ENCODE peak calls at places on chromosomes 11 and 22, in nine cellular contexts. A is sciatic nerve; E is smooth muscle cell of the brain vasculature; L is HS-5; Q is EL; O is GM18507; D is dermis microvascular lymphatic vessel endothelial cell; U is stimulated activated CD4-positive, alpha-beta T cell treated with anti-CD3 and anti-CD28 coated beads, Interleukin-1b, Interleukin-23, amount 100 ng/mL, for 1 hour; M is HTR-8/SVneo. K is an unnamed sample.

GRCh38 chr11:87892291-87892690 is 283.0 kb downstream of the RAB38 start:
- DNase-seq in A (no peak), E (no peak), L (no peak), Q (no peak), O (no peak), D (no peak), U (no peak), M (no peak), K (no peak)

GRCh38 chr11:16082532-16083055 is 273.8 kb downstream of the SOX6 start:
- DNase-seq in A (no peak), E (no peak), L (no peak), Q (no peak), O (no peak), D (no peak), U (no peak), M (no peak), K (no peak)

GRCh38 chr11:130407978-130408377 is 20.4 kb downstream of the ADAMTS8 start:
- DNase-seq in A (no peak), E (no peak), L (peak), Q (peak), O (no peak), D (no peak), U (no peak), M (peak), K (peak)

GRCh38 chr11:10931761-10932700 is 74.2 kb upstream of the ZBED5 start:
- DNase-seq in A (peak), E (no peak), L (no peak), Q (no peak), O (no peak), D (no peak), U (no peak), M (no peak), K (peak)

GRCh38 chr11:94636388-94636787 is 69.2 kb downstream of the PIWIL4 start:
- DNase-seq in A (no peak), E (no peak), L (no peak), Q (no peak), O (no peak), D (no peak), U (no peak), M (no peak), K (no peak)

GRCh38 chr22:36399473-36399780 is 11.7 kb upstream of the MYH9 start:
- DNase-seq in A (no peak), E (no peak), L (no peak), Q (no peak), O (no peak), D (no peak), U (no peak), M (no peak), K (no peak)

GRCh38 chr22:47372596-47373385 is 610.3 kb downstream of the TBC1D22A start:
- DNase-seq in A (peak), E (no peak), L (no peak), Q (no peak), O (no peak), D (no peak), U (no peak), M (no peak), K (peak)

GRCh38 chr11:120917536-120918239 is 106.2 kb upstream of the TBCEL start:
- DNase-seq in A (no peak), E (no peak), L (no peak), Q (no peak), O (no peak), D (no peak), U (no peak), M (no peak), K (no peak)

GRCh38 chr11:35237860-35238715 is 99.1 kb downstream of the CD44 start:
- DNase-seq in A (peak), E (peak), L (no peak), Q (peak), O (peak), D (peak), U (peak), M (peak), K (no peak)

GRCh38 chr22:37971475-37972434 is 12.6 kb downstream of the SOX10 start:
- DNase-seq in A (no peak), E (no peak), L (no peak), Q (no peak), O (no peak), D (no peak), U (no peak), M (no peak), K (no peak)

GRCh38 chr11:68354181-68354872 is 41.9 kb downstream of the LRP5 start:
- DNase-seq in A (peak), E (peak), L (peak), Q (peak), O (no peak), D (no peak), U (no peak), M (peak), K (peak)

GRCh38 chr11:62370743-62371440 is 33.6 kb downstream of the ASRGL1 start:
- DNase-seq in A (no peak), E (no peak), L (no peak), Q (peak), O (no peak), D (no peak), U (no peak), M (no peak), K (no peak)

GRCh38 chr11:62689421-62690183 is at the start of gene LRRN4CL:
- DNase-seq in A (peak), E (peak), L (peak), Q (peak), O (no peak), D (no peak), U (no peak), M (no peak), K (peak)

GRCh38 chr22:47373648-47374272 is 611.3 kb downstream of the TBC1D22A start:
- DNase-seq in A (peak), E (no peak), L (no peak), Q (no peak), O (no peak), D (no peak), U (no peak), M (no peak), K (peak)

GRCh38 chr11:71202966-71203365 is 49.4 kb downstream of the SHANK2 start:
- DNase-seq in A (no peak), E (no peak), L (no peak), Q (no peak), O (no peak), D (no peak), U (no peak), M (no peak), K (peak)

GRCh38 chr11:45660717-45661416 is 4.6 kb downstream of the CHST1 start:
- DNase-seq in A (no peak), E (no peak), L (no peak), Q (no peak), O (no peak), D (no peak), U (no peak), M (no peak), K (peak)

GRCh38 chr11:15745266-15745665 is 611.1 kb downstream of the SOX6 start:
- DNase-seq in A (no peak), E (no peak), L (no peak), Q (peak), O (no peak), D (no peak), U (no peak), M (no peak), K (no peak)

GRCh38 chr22:33969052-33969451 is 48.8 kb upstream of the LARGE1 start:
- DNase-seq in A (no peak), E (no peak), L (no peak), Q (no peak), O (no peak), D (no peak), U (no peak), M (no peak), K (no peak)

GRCh38 chr11:47538741-47539575 is 14.0 kb downstream of the CELF1 start:
- DNase-seq in A (no peak), E (no peak), L (no peak), Q (no peak), O (no peak), D (no peak), U (no peak), M (no peak), K (no peak)

GRCh38 chr11:3837793-3838192 is 3.0 kb downstream of the RHOG start:
- DNase-seq in A (no peak), E (no peak), L (no peak), Q (peak), O (no peak), D (no peak), U (no peak), M (no peak), K (peak)

GRCh38 chr11:129210831-129211181 is 18.7 kb upstream of the ARHGAP32 start:
- DNase-seq in A (no peak), E (no peak), L (no peak), Q (no peak), O (no peak), D (no peak), U (no peak), M (no peak), K (no peak)

GRCh38 chr22:39959640-39960447 is at the start of gene TMA7B:
- DNase-seq in A (no peak), E (no peak), L (peak), Q (peak), O (no peak), D (peak), U (no peak), M (peak), K (no peak)

GRCh38 chr22:49398115-49398514 is 429.6 kb downstream of the BRD1 start:
- DNase-seq in A (peak), E (no peak), L (no peak), Q (no peak), O (no peak), D (no peak), U (no peak), M (no peak), K (peak)

GRCh38 chr11:102318469-102318868 is 1.2 kb downstream of the BIRC3 start:
- DNase-seq in A (no peak), E (no peak), L (no peak), Q (peak), O (no peak), D (no peak), U (peak), M (no peak), K (no peak)

GRCh38 chr11:120236169-120237107 is 3.5 kb upstream of the POU2F3 start:
- DNase-seq in A (no peak), E (no peak), L (no peak), Q (peak), O (no peak), D (no peak), U (no peak), M (no peak), K (no peak)

GRCh38 chr11:75654314-75654713 is 14.5 kb downstream of the MAP6 start:
- DNase-seq in A (no peak), E (no peak), L (peak), Q (peak), O (no peak), D (no peak), U (no peak), M (peak), K (no peak)

GRCh38 chr11:101860694-101861371 is 54.0 kb upstream of the CEP126 start:
- DNase-seq in A (no peak), E (peak), L (peak), Q (peak), O (peak), D (peak), U (no peak), M (peak), K (no peak)

GRCh38 chr11:73197348-73197747 is 20.7 kb upstream of the P2RY2 start:
- DNase-seq in A (peak), E (no peak), L (no peak), Q (no peak), O (no peak), D (no peak), U (no peak), M (no peak), K (peak)

K was measured in posterior vena cava.